ENCODE peak calls at places on chromosomes 1 and 21, in seven cellular contexts. U is kidney tubule cell, S is cardiac muscle cell, D is H7, H is WTC11, C is left lobe of liver, N is GM20000. Y is an unnamed sample.

GRCh38 chr1:153791856-153792253 is 16.6 kb downstream of the SLC27A3 start:
- DNase-seq in U (no peak), S (peak), D (peak), H (no peak), C (no peak), N (peak), Y (no peak)

GRCh38 chr1:67840449-67840848 is 7.2 kb upstream of the GNG12 start:
- DNase-seq in U (peak), S (peak), D (no peak), H (no peak), C (no peak), N (no peak), Y (no peak)

GRCh38 chr1:15542685-15543588 is 16.3 kb downstream of the DNAJC16 start:
- DNase-seq in U (no peak), S (no peak), D (no peak), H (no peak), C (no peak), N (no peak), Y (no peak)

GRCh38 chr1:246113555-246114095 is 393.5 kb downstream of the SMYD3 start:
- DNase-seq in U (no peak), S (peak), D (no peak), H (no peak), C (no peak), N (no peak), Y (peak)

GRCh38 chr1:91650764-91651163 is 150.1 kb downstream of the CDC7 start:
- DNase-seq in U (peak), S (peak), D (no peak), H (no peak), C (no peak), N (no peak), Y (no peak)

GRCh38 chr1:50681931-50682330 is 258.7 kb upstream of the DMRTA2 start:
- DNase-seq in U (peak), S (peak), D (no peak), H (no peak), C (no peak), N (no peak), Y (no peak)

GRCh38 chr1:119367332-119368124 is 1.1 kb upstream of the HAO2 start:
- DNase-seq in U (peak), S (peak), D (peak), H (no peak), C (no peak), N (peak), Y (no peak)

GRCh38 chr1:115337276-115337632 is 795 bp downstream of the NGF start:
- DNase-seq in U (peak), S (no peak), D (no peak), H (no peak), C (no peak), N (no peak), Y (no peak)

GRCh38 chr1:183989078-183989577 is 48.4 kb downstream of the COLGALT2 start:
- DNase-seq in U (peak), S (peak), D (no peak), H (no peak), C (no peak), N (peak), Y (no peak)

GRCh38 chr21:45322960-45323461 is 35.3 kb upstream of the POFUT2 start:
- DNase-seq in U (peak), S (peak), D (peak), H (peak), C (no peak), N (no peak), Y (no peak)

GRCh38 chr1:214727274-214727673 is 124.3 kb downstream of the CENPF start:
- DNase-seq in U (no peak), S (no peak), D (no peak), H (peak), C (no peak), N (no peak), Y (no peak)

GRCh38 chr1:226154593-226154992 is 31.9 kb downstream of the ACBD3 start:
- DNase-seq in U (no peak), S (no peak), D (no peak), H (no peak), C (no peak), N (no peak), Y (no peak)

GRCh38 chr1:172845371-172845770 is 186.5 kb downstream of the FASLG start:
- DNase-seq in U (no peak), S (peak), D (no peak), H (no peak), C (no peak), N (peak), Y (no peak)

GRCh38 chr1:1216770-1217620 is 3.0 kb upstream of the TNFRSF4 start:
- DNase-seq in U (no peak), S (no peak), D (no peak), H (no peak), C (no peak), N (no peak), Y (no peak)

Y was measured in DMS153.